ENCODE peak calls at places on chromosome 15, in ten cellular contexts. K is brain microvascular endothelial cell; Z is stimulated activated CD8-positive, alpha-beta memory T cell treated with anti-CD3 and anti-CD28 coated beads, Interleukin-7, amount 100 ng/mL, for 24 hours; V is T-helper 17 cell; G is stimulated activated naive CD8-positive, alpha-beta T cell treated with anti-CD3 and anti-CD28 coated beads, Interleukin-15, Interleukin-2, amounts not matched to agents 100 U/mL and 50 U/mL, for 24 hours; S is hypothalamus; Y is heart left ventricle; R is GM04503; D is iris pigment epithelial cell; Q is COR-L47. M is an unnamed sample.

GRCh38 chr15:62940755-62941361 is 101.7 kb upstream of the TPM1 start:
- DNase-seq in K (peak; percentile 99), Z (no peak), V (no peak), G (no peak), S (peak; percentile 6), Y (peak; percentile 82), R (peak; percentile 98), D (peak; percentile 96), Q (no peak), M (peak; percentile 70)

GRCh38 chr15:101188517-101189340 is 63.1 kb downstream of the CHSY1 start:
- DNase-seq in K (peak; percentile 79), Z (no peak), V (no peak), G (no peak), S (no peak), Y (peak; percentile 42), R (peak; percentile 74), D (peak; percentile 89), Q (no peak), M (no peak)

GRCh38 chr15:80588801-80589200 is 106.3 kb upstream of the ABHD17C start:
- DNase-seq in K (peak; percentile 93), Z (no peak), V (no peak), G (no peak), S (no peak), Y (no peak), R (peak; percentile 57), D (peak; percentile 99), Q (no peak), M (peak; percentile 78)

GRCh38 chr15:31081568-31082250 is 19.8 kb downstream of the TRPM1 start:
- DNase-seq in K (no peak), Z (no peak), V (no peak), G (no peak), S (no peak), Y (no peak), R (no peak), D (no peak), Q (peak; percentile 84), M (no peak)

GRCh38 chr15:72306211-72306785 is 13.7 kb downstream of the CELF6 start:
- DNase-seq in K (peak; percentile 12), Z (no peak), V (peak; percentile 29), G (peak; percentile 27), S (no peak), Y (no peak), R (no peak), D (peak; percentile 66), Q (peak; percentile 69), M (peak; percentile 23)

GRCh38 chr15:64742385-64742784 is 33.0 kb downstream of the RBPMS2 start:
- DNase-seq in K (no peak), Z (no peak), V (no peak), G (no peak), S (no peak), Y (no peak), R (no peak), D (no peak), Q (no peak), M (no peak)

GRCh38 chr15:62153228-62153627 is 11.9 kb downstream of the C2CD4B start:
- DNase-seq in K (no peak), Z (no peak), V (no peak), G (peak; percentile 32), S (no peak), Y (no peak), R (no peak), D (no peak), Q (no peak), M (no peak)

GRCh38 chr15:70092462-70092850 is 5.3 kb downstream of the TLE3 start:
- DNase-seq in K (no peak), Z (no peak), V (no peak), G (no peak), S (no peak), Y (no peak), R (no peak), D (no peak), Q (no peak), M (no peak)

GRCh38 chr15:57692709-57693108 is 13.8 kb upstream of the POLR2M start:
- DNase-seq in K (peak; percentile 15), Z (no peak), V (no peak), G (no peak), S (no peak), Y (no peak), R (no peak), D (peak; percentile 85), Q (no peak), M (peak; percentile 80)

GRCh38 chr15:31042731-31043130 is 51.3 kb upstream of the MTMR10 start:
- DNase-seq in K (no peak), Z (no peak), V (no peak), G (no peak), S (no peak), Y (no peak), R (no peak), D (no peak), Q (no peak), M (no peak)